ENCODE peak calls at places on chromosomes 3 and 15, in four cellular contexts. W is mucosa of descending colon, K is fibroblast of the aortic adventitia, I is GM23248. U is an unnamed sample.

GRCh38 chr15:88648357-88649214 is 9.8 kb downstream of the ISG20 start:
- DNase-seq in W (peak), K (no peak), I (peak), U (peak)

GRCh38 chr3:58336135-58336882 is 3.6 kb downstream of the PXK start:
- DNase-seq in W (no peak), K (peak), I (peak), U (peak)

GRCh38 chr15:85793641-85794597 is 806 bp downstream of the KLHL25 start:
- DNase-seq in W (peak), K (peak), I (peak), U (peak)

GRCh38 chr3:127482216-127483004 is 108.1 kb downstream of the TPRA1 start:
- DNase-seq in W (no peak), K (peak), I (peak), U (peak)

GRCh38 chr3:81419196-81419595 is 342.2 kb downstream of the GBE1 start:
- DNase-seq in W (no peak), K (peak), I (peak), U (peak)

GRCh38 chr3:58059349-58060321 is 51.4 kb downstream of the FLNB start:
- DNase-seq in W (peak), K (peak), I (peak), U (peak)

GRCh38 chr3:126433496-126434263 is 39.0 kb downstream of the CFAP100 start:
- DNase-seq in W (no peak), K (no peak), I (no peak), U (no peak)

GRCh38 chr3:19216669-19217337 is 68.5 kb downstream of the KCNH8 start:
- DNase-seq in W (peak), K (no peak), I (no peak), U (no peak)

GRCh38 chr3:123386477-123387040 is 62.3 kb downstream of the ADCY5 start:
- DNase-seq in W (no peak), K (no peak), I (no peak), U (peak)

GRCh38 chr15:33158359-33158758 is 36.2 kb downstream of the FMN1 start:
- DNase-seq in W (no peak), K (no peak), I (no peak), U (no peak)

GRCh38 chr15:79372428-79372827 is 59.7 kb upstream of the MINAR1 start:
- DNase-seq in W (no peak), K (peak), I (no peak), U (no peak)

GRCh38 chr15:95017950-95018349 is 786.6 kb downstream of the MCTP2 start:
- DNase-seq in W (peak), K (no peak), I (no peak), U (peak)

GRCh38 chr3:177282028-177282655 is 84.9 kb upstream of the TBL1XR1 start:
- DNase-seq in W (no peak), K (no peak), I (no peak), U (no peak)

GRCh38 chr15:40930430-40931299 is 1.5 kb downstream of the DLL4 start:
- DNase-seq in W (peak), K (peak), I (peak), U (peak)

GRCh38 chr3:113783463-113783862 is 36.6 kb downstream of the ATP6V1A start:
- DNase-seq in W (no peak), K (peak), I (peak), U (peak)

GRCh38 chr15:28068930-28069329 is 30.2 kb downstream of the OCA2 start:
- DNase-seq in W (no peak), K (no peak), I (no peak), U (no peak)

GRCh38 chr15:68555348-68556037 is 23.3 kb upstream of the CORO2B start:
- DNase-seq in W (no peak), K (no peak), I (no peak), U (no peak)

GRCh38 chr15:49637857-49638256 is 17.0 kb downstream of the DTWD1 start:
- DNase-seq in W (no peak), K (no peak), I (no peak), U (no peak)

GRCh38 chr15:71139264-71139663 is 24.0 kb downstream of the THSD4 start:
- DNase-seq in W (no peak), K (no peak), I (no peak), U (no peak)

GRCh38 chr15:70101459-70102113 is 3.9 kb upstream of the TLE3 start:
- DNase-seq in W (peak), K (peak), I (peak), U (peak)

GRCh38 chr15:43896543-43896942 is 69.7 kb downstream of the WDR76 start:
- DNase-seq in W (no peak), K (no peak), I (no peak), U (no peak)

GRCh38 chr15:79065361-79065743 is 25.2 kb downstream of the RASGRF1 start:
- DNase-seq in W (no peak), K (no peak), I (no peak), U (no peak)

GRCh38 chr15:67905628-67906027 is 65.8 kb upstream of the RNU6-1 start:
- DNase-seq in W (no peak), K (no peak), I (no peak), U (no peak)

GRCh38 chr3:98402507-98402906 is 12.0 kb downstream of the OR5K3 start:
- DNase-seq in W (no peak), K (no peak), I (no peak), U (no peak)

GRCh38 chr3:98406034-98406433 is 15.6 kb downstream of the OR5K3 start:
- DNase-seq in W (no peak), K (no peak), I (no peak), U (no peak)

GRCh38 chr3:98398513-98398912 is 8.0 kb downstream of the OR5K3 start:
- DNase-seq in W (no peak), K (no peak), I (no peak), U (no peak)

GRCh38 chr3:98404010-98404409 is 13.5 kb downstream of the OR5K3 start:
- DNase-seq in W (no peak), K (no peak), I (no peak), U (no peak)
- H3K4me3 ChIP-seq in W (no peak), K (no peak), I (no peak), U (no peak)

DNA sequence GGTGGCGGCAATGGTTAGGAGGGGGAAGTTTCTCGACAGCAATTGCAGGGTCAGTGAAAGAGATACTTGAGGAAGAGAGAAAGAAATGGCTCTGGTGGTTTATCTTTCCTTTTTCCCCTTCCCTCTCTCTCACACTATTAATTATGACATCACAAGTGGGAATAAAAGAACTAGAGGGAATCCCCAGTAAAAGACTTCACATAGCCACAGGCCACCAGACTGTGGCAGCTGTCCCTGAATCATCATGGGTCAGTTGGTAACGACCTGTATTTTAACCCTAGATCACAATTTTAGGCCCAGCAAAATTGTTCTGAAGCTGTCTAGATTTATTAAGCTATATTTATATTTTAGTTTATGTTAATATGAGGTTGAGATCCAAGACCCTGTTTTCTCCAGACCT is 40.3 kb downstream of the MBNL1 start:
- DNase-seq in W (no peak), K (no peak), I (no peak), U (no peak)
- H3K4me3 ChIP-seq in W (no peak), K (no peak), I (no peak), U (no peak)

DNA sequence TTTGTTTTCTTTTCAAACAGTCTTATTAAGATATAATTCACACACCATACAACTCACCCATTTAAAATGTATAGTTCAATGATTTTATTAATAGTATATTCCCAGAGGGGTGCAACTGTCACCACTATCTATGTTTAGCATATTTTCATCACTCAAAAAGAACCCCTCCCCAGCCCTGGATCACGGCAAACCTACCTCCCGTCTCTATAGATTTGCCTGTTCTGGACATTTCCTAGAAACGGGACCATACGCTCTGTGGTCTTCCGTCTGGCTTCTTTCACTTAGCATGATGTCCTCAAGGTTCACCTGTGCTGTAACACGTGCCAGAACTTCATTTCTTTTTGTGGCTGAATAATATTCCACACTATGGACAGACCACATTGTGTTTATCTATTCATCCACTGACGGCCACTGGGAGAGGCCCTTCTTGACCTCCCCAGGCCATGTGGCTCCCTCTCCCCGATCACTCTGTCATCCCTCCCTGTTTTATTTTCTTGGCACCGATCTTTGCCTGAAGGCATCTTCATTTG is 56.4 kb downstream of the IQSEC1 start:
- DNase-seq in W (no peak), K (no peak), I (no peak), U (no peak)
- H3K4me3 ChIP-seq in W (no peak), K (no peak), I (no peak), U (no peak)

GRCh38 chr15:66502491-66502890 is 2.2 kb downstream of the RPL4 start:
- DNase-seq in W (no peak), K (no peak), I (no peak), U (no peak)
- H3K4me3 ChIP-seq in W (no peak), K (peak), I (peak), U (peak)

DNA sequence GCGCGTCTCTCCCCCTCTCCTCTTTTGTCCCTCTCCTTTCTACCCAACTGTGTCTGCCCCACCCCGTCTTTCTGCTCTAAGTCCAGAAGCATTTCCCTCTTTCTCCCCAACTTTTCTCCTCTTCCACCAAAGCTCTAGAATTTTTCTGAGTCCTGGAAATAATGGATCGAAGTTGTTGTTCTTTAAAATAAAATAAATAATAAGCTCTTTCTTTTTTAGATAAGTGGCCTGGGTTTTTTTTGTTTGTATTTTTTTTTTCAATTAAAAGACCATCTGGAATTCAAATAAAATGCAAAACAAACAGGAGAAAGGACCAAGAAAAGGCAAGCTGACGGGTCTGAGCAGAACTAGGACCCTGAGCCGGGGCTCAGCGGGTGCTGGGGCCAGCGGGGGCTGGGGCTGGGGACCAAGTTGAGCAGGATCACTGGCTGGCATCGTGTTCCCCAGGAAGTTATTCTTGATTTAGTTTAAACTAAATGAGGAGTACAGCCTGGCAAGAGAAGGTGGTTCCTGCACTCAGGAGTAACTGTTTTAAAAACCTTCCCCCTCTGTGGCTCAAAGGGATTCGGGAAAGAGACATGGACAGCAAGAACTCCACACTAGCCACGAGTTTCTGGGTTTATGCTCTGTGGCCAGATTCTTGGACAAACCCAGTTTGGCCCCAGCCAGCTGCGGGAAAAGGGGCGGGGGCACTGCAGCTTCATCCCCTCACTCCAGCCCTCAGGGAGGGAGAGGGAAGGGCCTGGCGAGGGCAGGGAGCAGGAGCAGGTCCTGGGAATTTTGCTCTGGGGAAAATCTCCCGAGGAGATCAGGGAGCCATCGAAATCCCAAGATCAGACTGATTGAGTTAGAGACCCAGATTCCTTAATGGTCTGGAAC is 8.4 kb downstream of the GATA2 start:
- DNase-seq in W (no peak), K (no peak), I (peak), U (no peak)
- H3K4me3 ChIP-seq in W (no peak), K (no peak), I (peak), U (peak)

U was measured in fibroblast of pulmonary artery.